ENCODE peak calls at places on chromosomes 12 and 14, in ten cellular contexts. D is MM.1S, I is IMR-90, H is left ventricle myocardium inferior, Y is epithelial cell of esophagus, C is cardiac muscle cell, E is GM23338, K is AG09309, O is fibroblast of lung, R is kidney epithelial cell. T is an unnamed sample.

GRCh38 chr14:104475256-104475655 is 104.3 kb upstream of the C14orf180 start:
- DNase-seq in E (no peak), D (no peak), H (no peak), Y (no peak), R (no peak), I (no peak), C (no peak), K (no peak), O (no peak), T (no peak)

GRCh38 chr12:3901116-3901515 is 27.9 kb upstream of the PARP11 start:
- DNase-seq in R (no peak), C (no peak), H (no peak), I (no peak), D (no peak), O (no peak), E (no peak), Y (no peak), K (no peak), T (no peak)

GRCh38 chr12:12764824-12765223 is 20.6 kb upstream of the APOLD1 start:
- DNase-seq in I (no peak), O (no peak), R (no peak), E (peak), H (no peak), Y (no peak), D (no peak), C (no peak), K (no peak), T (no peak)

GRCh38 chr12:41234672-41235071 is 46.6 kb downstream of the PDZRN4 start:
- DNase-seq in I (no peak), E (no peak), K (no peak), O (no peak), H (no peak), D (no peak), Y (no peak), C (no peak), R (no peak), T (no peak)

GRCh38 chr12:85617307-85618091 is 218.7 kb downstream of the RASSF9 start:
- DNase-seq in O (no peak), D (no peak), R (no peak), E (no peak), H (no peak), I (no peak), Y (no peak), C (no peak), K (no peak), T (no peak)

GRCh38 chr12:116591608-116592115 is 32.5 kb downstream of the MAP1LC3B2 start:
- DNase-seq in C (no peak), K (no peak), R (no peak), E (no peak), D (no peak), O (peak), Y (no peak), I (peak), H (no peak), T (no peak)

GRCh38 chr12:26345471-26346003 is 150.2 kb downstream of the SSPN start:
- DNase-seq in I (peak), K (no peak), O (peak), Y (no peak), E (no peak), C (no peak), R (no peak), D (no peak), H (no peak), T (no peak)

GRCh38 chr14:20454359-20454644 is 310 bp downstream of the OSGEP start:
- DNase-seq in H (no peak), C (no peak), R (no peak), I (peak), Y (peak), D (peak), O (peak), K (no peak), E (no peak), T (peak)

GRCh38 chr14:87873741-87874140 is 119.2 kb downstream of the GALC start:
- DNase-seq in I (no peak), D (no peak), R (no peak), Y (peak), H (no peak), C (no peak), E (no peak), O (peak), K (no peak), T (no peak)

GRCh38 chr12:114011711-114012110 is 45.6 kb upstream of the RBM19 start:
- DNase-seq in H (no peak), D (no peak), C (no peak), Y (no peak), I (no peak), O (no peak), K (no peak), E (no peak), R (no peak), T (no peak)

GRCh38 chr14:54564799-54565235 is 2.1 kb upstream of the SAMD4A start:
- DNase-seq in Y (peak), E (no peak), I (peak), H (no peak), C (no peak), K (no peak), O (peak), D (no peak), R (no peak), T (no peak)

GRCh38 chr14:97832734-97833133 is 1035.6 kb downstream of the VRK1 start:
- DNase-seq in Y (no peak), C (no peak), E (no peak), O (no peak), K (no peak), H (no peak), D (no peak), I (no peak), R (no peak), T (no peak)

GRCh38 chr12:9796346-9796745 is 30.9 kb upstream of the KLRF1 start:
- DNase-seq in E (no peak), Y (no peak), R (no peak), O (no peak), H (no peak), C (no peak), I (no peak), D (no peak), K (no peak), T (no peak)

GRCh38 chr14:22070119-22070982 is 396.7 kb upstream of the OR4E1 start:
- DNase-seq in C (peak), I (no peak), O (no peak), E (peak), Y (peak), K (no peak), H (peak), D (peak), R (no peak), T (no peak)

GRCh38 chr12:53067074-53067992 is 11.9 kb downstream of the SPRYD3 start:
- DNase-seq in R (no peak), Y (no peak), K (no peak), O (no peak), D (no peak), C (no peak), I (no peak), E (no peak), H (no peak), T (no peak)

GRCh38 chr12:53065975-53066593 is 13.1 kb downstream of the SPRYD3 start:
- DNase-seq in H (peak), D (peak), Y (peak), O (peak), E (peak), I (peak), R (no peak), C (peak), K (no peak), T (no peak)

GRCh38 chr12:53067993-53068770 is 11.0 kb downstream of the SPRYD3 start:
- DNase-seq in D (no peak), R (no peak), Y (no peak), H (no peak), O (no peak), C (no peak), I (no peak), K (no peak), E (no peak), T (no peak)

GRCh38 chr12:53065470-53065869 is 13.7 kb downstream of the SPRYD3 start:
- DNase-seq in C (no peak), K (no peak), O (no peak), I (no peak), E (no peak), R (no peak), D (no peak), H (no peak), Y (no peak), T (no peak)

DNA sequence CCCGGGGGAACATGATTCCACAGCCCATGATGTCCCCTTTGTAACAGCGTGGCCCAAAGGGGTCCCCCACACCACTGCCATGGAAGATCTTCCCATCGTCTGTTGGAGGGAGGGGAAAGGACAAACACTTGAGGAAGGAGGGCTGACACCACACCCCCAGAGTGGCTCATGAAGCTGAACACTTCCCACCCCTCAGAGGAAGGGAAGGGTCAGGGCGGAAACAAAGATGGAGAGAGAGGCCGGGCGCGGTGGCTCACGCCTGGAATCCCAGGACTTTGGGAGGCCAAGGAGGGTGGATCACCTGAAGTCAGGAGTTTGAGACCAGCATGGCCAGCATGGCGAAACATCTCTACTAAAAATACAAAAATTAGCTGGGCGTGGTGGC is 12.6 kb downstream of the SPRYD3 start:
- DNase-seq in E (no peak), Y (no peak), K (no peak), I (no peak), R (no peak), H (no peak), O (no peak), D (no peak), C (no peak), T (no peak)
- H3K4me3 ChIP-seq in E (no peak), Y (no peak), K (no peak), I (no peak), R (no peak), H (peak), O (no peak), D (no peak), C (no peak), T (no peak)

GRCh38 chr12:45415393-45415817 is 199.5 kb downstream of the ANO6 start:
- DNase-seq in D (no peak), H (peak), I (peak), K (peak), R (peak), C (no peak), Y (peak), O (peak), E (no peak), T (no peak)

GRCh38 chr12:45407967-45408743 is 192.3 kb downstream of the ANO6 start:
- DNase-seq in H (no peak), E (no peak), Y (no peak), K (no peak), D (no peak), I (no peak), C (no peak), R (no peak), O (no peak), T (no peak)

GRCh38 chr12:45407188-45407850 is 191.4 kb downstream of the ANO6 start:
- DNase-seq in I (peak), C (no peak), E (no peak), O (peak), R (no peak), Y (peak), K (no peak), H (no peak), D (no peak), T (no peak)

GRCh38 chr12:45409966-45410365 is 194.1 kb downstream of the ANO6 start:
- DNase-seq in D (no peak), K (peak), I (peak), H (no peak), R (no peak), E (no peak), C (no peak), Y (peak), O (peak), T (no peak)
- H3K4me3 ChIP-seq in D (no peak), K (no peak), I (no peak), H (no peak), R (no peak), E (no peak), C (no peak), Y (no peak), O (no peak), T (no peak)

GRCh38 chr12:120230974-120231315 is 30.0 kb upstream of the RPLP0 start:
- DNase-seq in E (no peak), Y (no peak), O (no peak), C (no peak), K (no peak), D (no peak), R (no peak), I (no peak), H (no peak), T (no peak)
- H3K4me3 ChIP-seq in E (peak), Y (no peak), O (no peak), C (no peak), K (peak), D (no peak), R (no peak), I (no peak), H (peak), T (no peak)

GRCh38 chr14:105528859-105529505 is 2.6 kb downstream of the TMEM121 start:
- DNase-seq in E (no peak), H (no peak), C (no peak), R (no peak), O (no peak), I (no peak), K (no peak), D (no peak), Y (no peak), T (no peak)
- H3K4me3 ChIP-seq in E (no peak), H (peak), C (no peak), R (peak), O (no peak), I (peak), K (no peak), D (peak), Y (peak), T (no peak)

GRCh38 chr12:124923906-124924734 is 9.7 kb upstream of the UBC start:
- DNase-seq in K (no peak), H (no peak), I (peak), C (no peak), Y (peak), E (peak), O (peak), D (no peak), R (no peak), T (no peak)
- H3K4me3 ChIP-seq in K (no peak), H (no peak), I (peak), C (no peak), Y (no peak), E (no peak), O (no peak), D (no peak), R (no peak), T (no peak)